ENCODE peak calls at places on chromosomes 2 and 18, in eight cellular contexts. A is tibial artery; W is HAP-1; R is brain microvascular endothelial cell; H is CD8-positive, alpha-beta memory T cell; Y is Panc1; X is CD8-positive, alpha-beta T cell; I is dorsolateral prefrontal cortex. S is an unnamed sample.

GRCh38 chr2:181813963-181814565 is 77.5 kb upstream of the ITPRID2 start:
- DNase-seq in A (peak), R (peak), W (no peak), X (no peak), H (no peak), I (no peak), Y (no peak), S (peak)

GRCh38 chr18:69958422-69958821 is 10.7 kb upstream of the CD226 start:
- DNase-seq in Y (no peak), R (no peak), A (no peak), I (no peak), W (no peak), H (no peak), X (no peak), S (no peak)

GRCh38 chr18:49006641-49007136 is 55.9 kb upstream of the SMAD7 start:
- DNase-seq in I (no peak), R (no peak), W (no peak), A (no peak), Y (no peak), H (no peak), X (no peak), S (no peak)

GRCh38 chr2:74497777-74498499 is 1.5 kb downstream of the LBX2 start:
- DNase-seq in H (no peak), W (no peak), A (no peak), I (no peak), Y (no peak), X (no peak), R (no peak), S (no peak)

GRCh38 chr2:61055557-61055956 is 10.1 kb upstream of the SANBR start:
- DNase-seq in R (no peak), W (no peak), X (no peak), I (no peak), H (no peak), Y (no peak), A (no peak), S (no peak)

GRCh38 chr2:27262379-27263286 is at the start of gene SLC30A3:
- DNase-seq in A (peak), X (no peak), R (no peak), I (peak), Y (no peak), H (peak), W (peak), S (no peak)

GRCh38 chr2:109218087-109218791 is 89.2 kb downstream of the SH3RF3 start:
- DNase-seq in Y (no peak), H (no peak), R (no peak), X (no peak), I (no peak), W (no peak), A (no peak), S (no peak)

GRCh38 chr18:57475903-57476302 is 40.7 kb downstream of the ONECUT2 start:
- DNase-seq in H (no peak), W (no peak), A (no peak), R (no peak), X (no peak), Y (no peak), I (no peak), S (no peak)

GRCh38 chr18:57439617-57439975 is 4.4 kb downstream of the ONECUT2 start:
- DNase-seq in H (no peak), Y (no peak), I (no peak), R (no peak), W (no peak), X (no peak), A (no peak), S (no peak)

GRCh38 chr18:11733031-11733430 is 44.0 kb downstream of the GNAL start:
- DNase-seq in W (peak), X (peak), I (peak), Y (peak), R (peak), H (peak), A (peak), S (peak)

GRCh38 chr18:69330345-69330744 is 70.3 kb upstream of the DOK6 start:
- DNase-seq in X (no peak), R (no peak), I (no peak), H (no peak), A (no peak), Y (no peak), W (no peak), S (no peak)

GRCh38 chr2:28717339-28717758 is 34.3 kb upstream of the PPP1CB start:
- DNase-seq in X (no peak), W (no peak), R (peak), H (no peak), A (peak), Y (no peak), I (no peak), S (peak)

GRCh38 chr2:46290019-46290418 is 7.2 kb upstream of the EPAS1 start:
- DNase-seq in H (no peak), Y (no peak), X (no peak), R (no peak), W (no peak), I (no peak), A (no peak), S (no peak)

GRCh38 chr2:70549962-70550361 is 3.7 kb downstream of the TGFA start:
- DNase-seq in X (no peak), A (no peak), Y (no peak), R (no peak), H (no peak), I (no peak), W (no peak), S (no peak)

GRCh38 chr2:32289165-32290054 is 11.7 kb downstream of the YIPF4 start:
- DNase-seq in X (no peak), H (no peak), I (no peak), A (no peak), W (no peak), R (no peak), Y (peak), S (peak)

GRCh38 chr2:232458051-232458660 is 2.2 kb downstream of the ALPI start:
- DNase-seq in R (no peak), X (no peak), I (no peak), Y (no peak), W (peak), H (no peak), A (no peak), S (no peak)

GRCh38 chr2:234189786-234190185 is 139.3 kb downstream of the SPP2 start:
- DNase-seq in X (no peak), H (no peak), Y (no peak), W (no peak), R (no peak), I (no peak), A (no peak), S (no peak)

GRCh38 chr18:67456691-67457090 is 59.8 kb downstream of the DSEL start:
- DNase-seq in H (no peak), W (no peak), X (no peak), A (no peak), Y (no peak), R (no peak), I (no peak), S (peak)

GRCh38 chr2:170222298-170222697 is 44.4 kb downstream of the MYO3B start:
- DNase-seq in R (peak), W (peak), A (no peak), I (no peak), Y (no peak), H (no peak), X (no peak), S (peak)

GRCh38 chr18:74529811-74530583 is 4.3 kb upstream of the CNDP1 start:
- DNase-seq in H (no peak), W (no peak), Y (no peak), R (no peak), X (no peak), A (no peak), I (no peak), S (no peak)

GRCh38 chr2:58107803-58108710 is 61.5 kb downstream of the VRK2 start:
- DNase-seq in H (no peak), I (no peak), R (peak), Y (peak), X (no peak), W (no peak), A (no peak), S (peak)

GRCh38 chr18:70659026-70659726 is 370.3 kb downstream of the SOCS6 start:
- DNase-seq in A (no peak), R (peak), I (no peak), W (no peak), X (peak), H (no peak), Y (no peak), S (no peak)

GRCh38 chr2:234929002-234929401 is 22.8 kb upstream of the SH3BP4 start:
- DNase-seq in A (no peak), Y (no peak), X (no peak), R (no peak), H (no peak), I (no peak), W (no peak), S (no peak)

GRCh38 chr2:199302851-199303250 is 154.9 kb downstream of the SATB2 start:
- DNase-seq in Y (no peak), H (no peak), X (no peak), R (peak), A (no peak), W (no peak), I (no peak), S (no peak)

GRCh38 chr18:37844209-37844970 is 278.8 kb upstream of the CELF4 start:
- DNase-seq in Y (no peak), H (no peak), R (no peak), W (no peak), I (no peak), A (no peak), X (no peak), S (no peak)

GRCh38 chr2:45312275-45312674 is 298.8 kb downstream of the SRBD1 start:
- DNase-seq in W (no peak), H (no peak), I (no peak), Y (no peak), A (no peak), X (no peak), R (no peak), S (no peak)

GRCh38 chr2:12506846-12507245 is 209.9 kb upstream of the TRIB2 start:
- DNase-seq in H (no peak), R (no peak), W (no peak), X (no peak), I (no peak), Y (no peak), A (no peak), S (no peak)

GRCh38 chr2:122193622-122194021 is 438.2 kb downstream of the TSN start:
- DNase-seq in R (no peak), A (no peak), Y (no peak), I (no peak), W (no peak), H (no peak), X (no peak), S (no peak)

GRCh38 chr2:122191331-122191730 is 435.9 kb downstream of the TSN start:
- DNase-seq in R (peak), I (no peak), X (no peak), W (peak), H (no peak), A (no peak), Y (peak), S (no peak)

GRCh38 chr2:122194546-122194945 is 439.1 kb downstream of the TSN start:
- DNase-seq in W (no peak), H (no peak), R (no peak), X (no peak), Y (no peak), I (no peak), A (no peak), S (no peak)
- H3K4me3 ChIP-seq in W (no peak), H (no peak), R (no peak), X (no peak), Y (no peak), I (no peak), A (no peak), S (no peak)

GRCh38 chr2:241378816-241379215 is 22.7 kb downstream of the FARP2 start:
- DNase-seq in A (no peak), H (no peak), R (no peak), X (no peak), Y (no peak), I (no peak), W (no peak), S (no peak)
- H3K4me3 ChIP-seq in A (no peak), H (no peak), R (no peak), X (no peak), Y (no peak), I (no peak), W (no peak), S (no peak)

DNA sequence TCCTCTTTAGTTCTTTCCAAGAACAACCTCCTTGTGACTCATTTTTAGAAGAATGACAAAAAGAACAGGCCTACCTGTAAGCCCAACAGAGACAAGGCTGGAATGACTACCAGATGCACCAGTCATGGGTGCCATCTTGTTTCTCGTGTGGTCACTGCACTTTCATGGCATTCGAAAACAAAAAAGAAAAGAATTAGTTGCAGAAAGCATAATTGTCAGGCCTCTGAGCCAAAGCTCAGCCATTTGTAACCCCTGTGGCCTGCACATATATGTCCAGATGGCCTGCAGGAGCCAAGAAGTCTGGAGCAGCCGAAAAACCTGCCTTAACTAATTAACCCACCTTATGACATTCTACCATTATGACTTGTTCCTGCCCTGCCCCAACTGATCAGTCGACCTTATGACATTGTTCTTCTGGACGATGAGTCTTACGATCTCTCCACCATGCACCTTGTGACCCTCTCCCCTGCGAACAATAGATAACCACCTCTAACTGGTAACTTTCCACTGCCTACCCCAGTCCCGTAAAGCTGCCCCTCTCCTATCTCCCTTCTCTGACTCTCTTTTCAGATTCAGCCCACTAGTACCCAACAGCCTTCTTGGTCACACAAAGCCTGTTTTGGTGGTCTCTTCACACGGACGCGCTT is 13.9 kb upstream of the BUB1 start:
- DNase-seq in H (no peak), R (no peak), Y (no peak), I (no peak), W (no peak), X (no peak), A (no peak), S (no peak)
- H3K4me3 ChIP-seq in H (no peak), R (no peak), Y (no peak), I (no peak), W (no peak), X (no peak), A (no peak), S (no peak)

DNA sequence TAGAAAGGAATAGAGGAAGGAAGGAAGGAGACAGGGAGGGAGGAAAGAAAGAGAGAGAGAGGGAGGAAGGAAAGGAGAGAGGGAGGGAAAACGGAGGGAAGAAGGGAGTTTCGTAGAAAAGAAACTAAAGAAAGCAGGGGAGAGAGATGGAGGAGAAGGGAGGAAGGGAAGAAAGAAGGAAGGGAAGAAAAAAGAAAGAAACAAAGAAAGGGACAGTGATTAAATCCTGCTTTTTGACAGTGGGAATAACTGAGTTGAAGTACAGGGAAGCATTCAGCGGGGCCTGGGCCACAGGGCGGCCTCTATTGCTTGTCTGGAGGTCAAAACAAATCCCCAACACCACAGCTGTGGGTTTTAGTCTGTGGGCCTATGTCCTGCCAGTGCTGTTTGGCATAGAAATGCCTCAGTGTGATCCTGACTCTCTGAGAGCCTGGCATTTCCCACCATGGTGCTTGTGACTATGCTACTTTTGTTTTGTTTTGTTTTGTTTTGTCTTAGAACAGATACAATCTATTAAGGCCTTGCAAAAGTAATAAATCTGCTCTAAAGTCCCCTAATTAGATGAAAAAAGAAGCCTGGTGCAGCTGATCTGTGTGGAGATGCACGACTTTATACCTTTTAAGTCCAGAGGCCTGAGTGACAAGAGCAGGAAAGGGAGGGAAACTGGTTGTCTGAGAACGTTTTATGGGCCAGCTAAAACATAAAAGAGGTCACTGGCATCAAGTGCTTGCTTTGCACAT is 40.0 kb downstream of the IL1RL2 start:
- DNase-seq in I (no peak), R (no peak), W (no peak), X (no peak), A (no peak), H (no peak), Y (no peak), S (no peak)
- H3K4me3 ChIP-seq in I (no peak), R (no peak), W (no peak), X (no peak), A (no peak), H (no peak), Y (no peak), S (no peak)

GRCh38 chr2:96772903-96773675 is 12.4 kb downstream of the CNNM4 start:
- DNase-seq in X (no peak), R (no peak), H (no peak), A (no peak), I (no peak), Y (no peak), W (no peak), S (no peak)
- H3K4me3 ChIP-seq in X (no peak), R (no peak), H (no peak), A (no peak), I (no peak), Y (no peak), W (no peak), S (no peak)

GRCh38 chr2:9142551-9143263 is 63.9 kb upstream of the ASAP2 start:
- DNase-seq in W (peak), R (peak), X (peak), Y (peak), A (peak), I (peak), H (peak), S (peak)
- H3K4me3 ChIP-seq in W (peak), R (peak), X (peak), Y (peak), A (peak), I (peak), H (peak), S (peak)

GRCh38 chr18:23584019-23584970 is 2.0 kb downstream of the NPC1 start:
- DNase-seq in Y (no peak), X (no peak), H (no peak), I (no peak), A (no peak), W (peak), R (no peak), S (no peak)
- H3K4me3 ChIP-seq in Y (peak), X (no peak), H (no peak), I (peak), A (peak), W (peak), R (peak), S (no peak)

GRCh38 chr2:18754286-18754685 is 164.9 kb upstream of the NT5C1B start:
- DNase-seq in I (no peak), X (no peak), W (no peak), Y (no peak), H (no peak), R (no peak), A (no peak), S (no peak)
- H3K4me3 ChIP-seq in I (no peak), X (no peak), W (no peak), Y (no peak), H (no peak), R (no peak), A (no peak), S (no peak)

GRCh38 chr2:101329026-101329425 is 20.5 kb upstream of the RNF149 start:
- DNase-seq in H (no peak), R (no peak), Y (no peak), I (no peak), A (no peak), X (no peak), W (no peak), S (no peak)
- H3K4me3 ChIP-seq in H (peak), R (no peak), Y (no peak), I (no peak), A (no peak), X (no peak), W (no peak), S (no peak)

S was measured in skeletal muscle cell.